ENCODE peak calls at places on chromosome 12, in eight cellular contexts. Y, I, Z, F, M, N, G and P are unnamed samples.

GRCh38 chr12:1605129-1606020 is 11.0 kb upstream of the FBXL14 start:
- DNase-seq in G (peak; percentile 78), N (peak; percentile 74), M (peak; percentile 34), Y (peak; percentile 88), F (peak; percentile 88), I (peak; percentile 68), Z (peak; percentile 75), P (peak; percentile 84)

GRCh38 chr12:124115976-124116690 is 143.1 kb downstream of the ZNF664 start:
- DNase-seq in N (no peak), F (no peak), Z (no peak), I (no peak), Y (no peak), G (no peak), M (no peak), P (no peak)

GRCh38 chr12:108156717-108157116 is 27.6 kb downstream of the WSCD2 start:
- DNase-seq in G (no peak), F (no peak), M (no peak), Z (no peak), Y (no peak), I (no peak), N (no peak), P (no peak)

GRCh38 chr12:27589419-27589818 is 65.4 kb downstream of the PPFIBP1 start:
- DNase-seq in Y (no peak), F (no peak), Z (no peak), I (no peak), M (no peak), N (no peak), G (no peak), P (no peak)

GRCh38 chr12:130436741-130437501 is 99.2 kb downstream of the PIWIL1 start:
- DNase-seq in G (no peak), M (no peak), Z (no peak), N (peak; percentile 25), Y (no peak), I (no peak), F (no peak), P (no peak)

GRCh38 chr12:69105101-69105613 is 134.2 kb upstream of the CPSF6 start:
- DNase-seq in F (no peak), M (no peak), Z (no peak), G (no peak), N (no peak), I (no peak), Y (no peak), P (no peak)

GRCh38 chr12:56723889-56724659 is 1.0 kb downstream of the NACA start:
- DNase-seq in I (no peak), N (peak; percentile 45), Z (peak; percentile 16), F (peak; percentile 95), M (no peak), Y (peak; percentile 40), G (peak; percentile 71), P (peak; percentile 65)

GRCh38 chr12:54054442-54055332 is 1.1 kb downstream of the HOXC4 start:
- DNase-seq in G (no peak), I (no peak), Z (no peak), F (no peak), Y (no peak), M (no peak), N (no peak), P (no peak)

GRCh38 chr12:45363903-45364302 is 148.0 kb downstream of the ANO6 start:
- DNase-seq in I (no peak), N (no peak), G (no peak), M (no peak), F (no peak), Y (peak; percentile 18), Z (peak; percentile 1), P (no peak)

GRCh38 chr12:124503305-124503704 is 64.1 kb downstream of the NCOR2 start:
- DNase-seq in Z (no peak), Y (no peak), I (no peak), F (no peak), N (no peak), M (no peak), G (no peak), P (no peak)

GRCh38 chr12:133204264-133204603 is 22.9 kb downstream of the ZNF268 start:
- DNase-seq in G (no peak), N (no peak), M (no peak), Z (no peak), F (no peak), Y (no peak), I (no peak), P (no peak)

GRCh38 chr12:133202493-133203343 is 21.4 kb downstream of the ZNF268 start:
- DNase-seq in G (no peak), F (peak; percentile 21), N (no peak), I (no peak), Z (no peak), M (no peak), Y (peak; percentile 51), P (no peak)

GRCh38 chr12:133201888-133202287 is 20.6 kb downstream of the ZNF268 start:
- DNase-seq in N (no peak), Y (no peak), G (no peak), M (no peak), I (no peak), F (no peak), Z (no peak), P (no peak)

GRCh38 chr12:133206390-133206789 is 25.1 kb downstream of the ZNF268 start:
- DNase-seq in Y (no peak), I (no peak), Z (no peak), N (no peak), M (no peak), G (no peak), F (no peak), P (no peak)

DNA sequence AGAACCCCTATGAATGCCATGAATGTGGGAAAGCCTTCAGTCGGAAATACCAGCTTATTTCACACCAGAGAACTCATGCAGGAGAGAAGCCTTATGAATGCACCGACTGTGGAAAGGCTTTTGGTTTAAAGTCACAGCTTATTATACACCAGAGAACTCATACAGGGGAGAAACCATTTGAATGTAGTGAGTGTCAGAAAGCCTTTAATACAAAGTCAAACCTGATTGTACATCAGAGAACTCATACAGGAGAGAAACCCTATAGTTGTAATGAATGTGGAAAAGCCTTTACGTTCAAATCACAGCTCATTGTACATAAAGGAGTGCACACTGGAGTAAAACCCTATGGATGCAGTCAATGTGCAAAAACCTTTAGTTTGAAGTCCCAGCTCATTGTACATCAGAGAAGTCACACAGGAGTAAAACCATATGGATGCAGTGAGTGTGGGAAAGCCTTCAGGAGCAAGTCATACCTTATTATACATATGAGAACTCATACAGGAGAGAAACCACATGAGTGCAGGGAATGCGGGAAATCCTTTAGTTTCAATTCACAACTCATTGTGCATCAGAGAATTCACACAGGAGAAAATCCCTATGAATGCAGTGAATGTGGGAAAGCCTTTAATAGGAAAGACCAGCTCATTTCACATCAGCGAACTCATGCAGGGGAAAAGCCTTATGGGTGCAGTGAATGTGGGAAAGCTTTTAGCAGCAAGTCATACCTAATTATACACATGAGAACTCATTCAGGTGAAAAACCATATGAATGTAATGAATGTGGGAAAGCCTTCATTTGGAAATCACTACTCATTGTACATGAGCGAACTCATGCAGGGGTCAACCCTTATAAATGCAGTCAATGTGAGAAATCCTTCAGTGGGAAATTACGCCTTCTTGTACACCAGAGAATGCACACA is 22.3 kb downstream of the ZNF268 start:
- DNase-seq in I (no peak), M (no peak), Z (peak; percentile 7), Y (peak; percentile 35), F (peak; percentile 42), G (no peak), N (no peak), P (no peak)
- H3K4me3 ChIP-seq in I (no peak overlapping the region), M (no peak overlapping the region), Z (peak overlapping the region; percentile 40), Y (no peak overlapping the region), F (no peak overlapping the region), G (no peak overlapping the region), N (no peak overlapping the region), P (no peak overlapping the region)

DNA sequence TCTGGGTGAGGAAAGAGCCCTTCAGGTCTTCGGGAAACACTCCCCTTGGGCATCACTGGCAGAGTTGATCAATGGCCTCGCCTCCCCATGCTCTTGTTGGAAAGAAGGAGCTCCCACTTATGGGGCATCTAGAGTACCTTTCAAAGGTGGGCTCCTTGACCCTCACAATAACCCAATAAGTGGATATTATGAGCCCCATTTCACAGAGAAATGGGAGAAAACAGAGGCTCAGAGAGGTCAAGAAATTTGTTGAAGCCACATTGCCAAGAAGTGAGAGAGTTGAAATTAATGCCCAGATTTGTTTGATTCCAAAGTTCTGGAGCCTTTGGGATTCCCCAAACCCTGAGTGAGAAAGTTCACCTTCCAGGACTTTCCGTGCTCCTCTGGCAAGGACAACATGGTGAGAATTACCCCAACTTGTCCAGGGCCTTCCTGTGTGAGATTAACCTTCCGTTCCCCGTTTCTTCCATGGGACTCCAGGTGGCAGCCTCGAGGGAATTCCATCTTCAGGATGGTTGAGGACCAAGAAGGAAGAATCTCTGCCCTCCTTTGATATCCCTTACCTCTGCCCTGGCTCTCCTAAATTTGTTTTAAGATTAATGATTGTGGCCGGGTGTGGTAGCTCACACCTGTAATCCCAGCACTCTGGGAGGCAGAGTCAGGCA is 7.5 kb upstream of the CHD4 start:
- DNase-seq in Z (no peak), G (no peak), I (no peak), Y (peak; percentile 54), M (no peak), N (no peak), F (no peak), P (no peak)
- H3K4me3 ChIP-seq in Z (no peak overlapping the region), G (no peak overlapping the region), I (no peak overlapping the region), Y (no peak overlapping the region), M (no peak overlapping the region), N (no peak overlapping the region), F (no peak overlapping the region), P (no peak overlapping the region)

DNA sequence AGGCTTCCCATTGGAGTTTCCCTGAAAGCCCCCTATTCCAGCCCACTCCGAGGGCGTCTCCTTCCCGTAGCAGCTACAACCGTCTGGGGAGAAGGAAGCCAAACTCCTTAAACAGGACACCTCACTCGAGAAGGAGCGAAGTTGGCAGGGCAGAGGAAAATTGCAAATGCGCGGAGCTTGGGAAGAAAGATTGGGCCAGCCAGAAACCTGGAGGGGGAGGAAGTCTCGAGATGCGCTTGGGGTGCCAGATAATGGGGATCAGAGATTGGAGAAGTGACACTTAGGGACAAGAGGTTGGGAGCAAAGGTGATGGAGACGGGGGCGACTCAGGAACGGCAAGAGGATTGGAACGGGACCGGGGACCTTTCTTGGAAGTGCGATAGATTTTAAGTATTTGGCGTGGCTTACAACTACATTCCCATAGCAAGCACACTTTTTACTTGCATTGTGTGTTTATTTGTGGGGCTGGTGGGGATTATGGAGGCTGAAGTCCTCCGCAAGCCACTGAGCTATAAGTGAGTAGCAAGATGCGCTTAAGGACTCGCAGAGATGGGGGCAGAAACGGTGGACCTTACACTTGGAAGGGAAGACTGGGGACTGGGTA is 926 bp downstream of the HRK start:
- DNase-seq in M (no peak), Z (no peak), F (no peak), G (no peak), N (no peak), Y (no peak), I (no peak), P (no peak)
- H3K4me3 ChIP-seq in M (no peak overlapping the region), Z (no peak overlapping the region), F (no peak overlapping the region), G (peak overlapping the region; percentile 43), N (no peak overlapping the region), Y (peak overlapping the region; percentile 47), I (peak overlapping the region; percentile 39), P (peak overlapping the region; percentile 45)

DNA sequence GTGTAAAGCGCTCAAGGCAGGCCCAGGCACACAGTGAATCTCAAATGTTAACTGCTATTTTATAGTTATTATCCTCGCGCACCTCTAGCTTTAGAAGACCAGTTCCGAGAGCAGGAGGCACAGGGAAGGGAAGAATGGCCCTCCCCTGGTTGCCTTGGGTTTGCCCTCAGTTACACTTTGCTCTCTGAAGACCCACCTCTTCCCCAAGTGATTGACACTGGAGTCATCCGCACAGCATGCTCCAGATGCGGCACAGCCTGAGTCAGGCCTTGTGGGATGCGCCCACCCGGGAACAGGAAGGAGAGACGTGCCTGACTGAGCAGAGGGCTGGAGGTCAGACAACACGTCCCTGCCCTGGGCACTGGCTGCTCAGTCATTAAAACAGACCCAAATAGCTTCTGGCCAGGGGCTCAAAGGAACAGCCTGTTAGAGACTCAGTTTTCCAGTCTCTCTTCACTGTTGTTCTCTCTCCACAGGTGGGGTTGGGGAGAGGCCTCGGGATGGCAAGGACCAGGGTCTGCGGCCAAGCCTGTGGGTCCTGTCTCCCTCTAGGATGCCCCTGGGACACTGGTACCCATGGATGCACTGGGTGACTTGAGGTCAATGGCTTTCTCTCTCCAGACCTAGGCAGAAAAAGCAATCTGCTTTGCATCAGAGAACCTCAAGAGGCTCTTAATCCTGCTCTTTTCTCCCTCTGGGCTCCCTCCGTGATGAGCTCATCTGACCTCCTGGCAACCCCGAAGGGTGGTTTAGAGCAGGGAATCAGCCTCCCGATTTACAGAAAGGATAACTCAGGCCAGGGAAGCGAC is 13.6 kb upstream of the MLXIP start:
- DNase-seq in N (peak; percentile 84), M (no peak), Z (no peak), F (peak; percentile 91), Y (peak; percentile 74), G (no peak), I (no peak), P (no peak)
- H3K4me3 ChIP-seq in N (peak overlapping the region; percentile 13), M (no peak overlapping the region), Z (no peak overlapping the region), F (peak overlapping the region; percentile 32), Y (no peak overlapping the region), G (no peak overlapping the region), I (no peak overlapping the region), P (no peak overlapping the region)